ENCODE peak calls at places on chromosomes 16 and 17, in five cellular contexts. One of them, this sample, is unnamed.

GRCh38 chr17:16363749-16364536 is 10.7 kb upstream of the CENPV start:
- DNase-seq in stromal cell of bone marrow: no peak
- DNase-seq in mesothelial cell of epicardium: peak; percentile 75
- DNase-seq in activated T-cell treated with anti-CD3 and anti-CD28 coated beads for 24 hours: peak; percentile 72
- DNase-seq in stimulated activated CD4-positive, alpha-beta T cell treated with anti-CD3 and anti-CD28 coated beads, Interleukin-15, amount 100 ng/mL, for 24 hours: peak; percentile 84
- DNase-seq in this sample: peak; percentile 70

GRCh38 chr17:43832168-43832975 is 574 bp downstream of the MPP3 start:
- DNase-seq in stromal cell of bone marrow: peak; percentile 49
- DNase-seq in mesothelial cell of epicardium: no peak
- DNase-seq in activated T-cell treated with anti-CD3 and anti-CD28 coated beads for 24 hours: no peak
- DNase-seq in stimulated activated CD4-positive, alpha-beta T cell treated with anti-CD3 and anti-CD28 coated beads, Interleukin-15, amount 100 ng/mL, for 24 hours: peak; percentile 46
- DNase-seq in this sample: no peak

GRCh38 chr17:3765981-3766380 is 35.0 kb downstream of the ITGAE start:
- DNase-seq in stromal cell of bone marrow: no peak
- DNase-seq in mesothelial cell of epicardium: no peak
- DNase-seq in activated T-cell treated with anti-CD3 and anti-CD28 coated beads for 24 hours: no peak
- DNase-seq in stimulated activated CD4-positive, alpha-beta T cell treated with anti-CD3 and anti-CD28 coated beads, Interleukin-15, amount 100 ng/mL, for 24 hours: no peak
- DNase-seq in this sample: no peak

GRCh38 chr17:55466671-55467070 is 44.6 kb downstream of the SMIM36 start:
- DNase-seq in stromal cell of bone marrow: no peak
- DNase-seq in mesothelial cell of epicardium: no peak
- DNase-seq in activated T-cell treated with anti-CD3 and anti-CD28 coated beads for 24 hours: no peak
- DNase-seq in stimulated activated CD4-positive, alpha-beta T cell treated with anti-CD3 and anti-CD28 coated beads, Interleukin-15, amount 100 ng/mL, for 24 hours: no peak
- DNase-seq in this sample: peak; percentile 34

GRCh38 chr17:14101976-14102375 is 32.7 kb downstream of the COX10 start:
- DNase-seq in stromal cell of bone marrow: no peak
- DNase-seq in mesothelial cell of epicardium: no peak
- DNase-seq in activated T-cell treated with anti-CD3 and anti-CD28 coated beads for 24 hours: no peak
- DNase-seq in stimulated activated CD4-positive, alpha-beta T cell treated with anti-CD3 and anti-CD28 coated beads, Interleukin-15, amount 100 ng/mL, for 24 hours: no peak
- DNase-seq in this sample: no peak

GRCh38 chr17:48497103-48497502 is 33.7 kb downstream of the HOXB1 start:
- DNase-seq in stromal cell of bone marrow: no peak
- DNase-seq in mesothelial cell of epicardium: no peak
- DNase-seq in activated T-cell treated with anti-CD3 and anti-CD28 coated beads for 24 hours: no peak
- DNase-seq in stimulated activated CD4-positive, alpha-beta T cell treated with anti-CD3 and anti-CD28 coated beads, Interleukin-15, amount 100 ng/mL, for 24 hours: no peak
- DNase-seq in this sample: no peak

GRCh38 chr17:9021985-9022552 is 759 bp downstream of the NTN1 start:
- DNase-seq in stromal cell of bone marrow: no peak
- DNase-seq in mesothelial cell of epicardium: peak; percentile 59
- DNase-seq in activated T-cell treated with anti-CD3 and anti-CD28 coated beads for 24 hours: no peak
- DNase-seq in stimulated activated CD4-positive, alpha-beta T cell treated with anti-CD3 and anti-CD28 coated beads, Interleukin-15, amount 100 ng/mL, for 24 hours: peak; percentile 35
- DNase-seq in this sample: peak; percentile 29

GRCh38 chr16:79716645-79717323 is 116.2 kb upstream of the MAF start:
- DNase-seq in stromal cell of bone marrow: no peak
- DNase-seq in mesothelial cell of epicardium: no peak
- DNase-seq in activated T-cell treated with anti-CD3 and anti-CD28 coated beads for 24 hours: no peak
- DNase-seq in stimulated activated CD4-positive, alpha-beta T cell treated with anti-CD3 and anti-CD28 coated beads, Interleukin-15, amount 100 ng/mL, for 24 hours: no peak
- DNase-seq in this sample: no peak

GRCh38 chr17:49365667-49366066 is 3.6 kb upstream of the ZNF652 start:
- DNase-seq in stromal cell of bone marrow: no peak
- DNase-seq in mesothelial cell of epicardium: no peak
- DNase-seq in activated T-cell treated with anti-CD3 and anti-CD28 coated beads for 24 hours: no peak
- DNase-seq in stimulated activated CD4-positive, alpha-beta T cell treated with anti-CD3 and anti-CD28 coated beads, Interleukin-15, amount 100 ng/mL, for 24 hours: peak; percentile 42
- DNase-seq in this sample: peak; percentile 83

GRCh38 chr17:44149750-44150329 is 8.1 kb downstream of the HROB start:
- DNase-seq in stromal cell of bone marrow: no peak
- DNase-seq in mesothelial cell of epicardium: no peak
- DNase-seq in activated T-cell treated with anti-CD3 and anti-CD28 coated beads for 24 hours: no peak
- DNase-seq in stimulated activated CD4-positive, alpha-beta T cell treated with anti-CD3 and anti-CD28 coated beads, Interleukin-15, amount 100 ng/mL, for 24 hours: no peak
- DNase-seq in this sample: no peak

GRCh38 chr16:87855852-87856715 is 13.2 kb downstream of the SLC7A5 start:
- DNase-seq in stromal cell of bone marrow: peak; percentile 50
- DNase-seq in mesothelial cell of epicardium: no peak
- DNase-seq in activated T-cell treated with anti-CD3 and anti-CD28 coated beads for 24 hours: no peak
- DNase-seq in stimulated activated CD4-positive, alpha-beta T cell treated with anti-CD3 and anti-CD28 coated beads, Interleukin-15, amount 100 ng/mL, for 24 hours: no peak
- DNase-seq in this sample: no peak

GRCh38 chr16:89197633-89198416 is 2.5 kb downstream of the SLC22A31 start:
- DNase-seq in stromal cell of bone marrow: no peak
- DNase-seq in mesothelial cell of epicardium: no peak
- DNase-seq in activated T-cell treated with anti-CD3 and anti-CD28 coated beads for 24 hours: no peak
- DNase-seq in stimulated activated CD4-positive, alpha-beta T cell treated with anti-CD3 and anti-CD28 coated beads, Interleukin-15, amount 100 ng/mL, for 24 hours: no peak
- DNase-seq in this sample: no peak

GRCh38 chr17:71764507-71764906 is 356.3 kb upstream of the SOX9 start:
- DNase-seq in stromal cell of bone marrow: no peak
- DNase-seq in mesothelial cell of epicardium: no peak
- DNase-seq in activated T-cell treated with anti-CD3 and anti-CD28 coated beads for 24 hours: no peak
- DNase-seq in stimulated activated CD4-positive, alpha-beta T cell treated with anti-CD3 and anti-CD28 coated beads, Interleukin-15, amount 100 ng/mL, for 24 hours: no peak
- DNase-seq in this sample: peak; percentile 39

GRCh38 chr16:84507011-84507982 is 2.8 kb upstream of the MEAK7 start:
- DNase-seq in stromal cell of bone marrow: no peak
- DNase-seq in mesothelial cell of epicardium: no peak
- DNase-seq in activated T-cell treated with anti-CD3 and anti-CD28 coated beads for 24 hours: no peak
- DNase-seq in stimulated activated CD4-positive, alpha-beta T cell treated with anti-CD3 and anti-CD28 coated beads, Interleukin-15, amount 100 ng/mL, for 24 hours: peak; percentile 54
- DNase-seq in this sample: no peak

GRCh38 chr17:2393954-2394749 is 6.7 kb downstream of the MNT start:
- DNase-seq in stromal cell of bone marrow: no peak
- DNase-seq in mesothelial cell of epicardium: no peak
- DNase-seq in activated T-cell treated with anti-CD3 and anti-CD28 coated beads for 24 hours: no peak
- DNase-seq in stimulated activated CD4-positive, alpha-beta T cell treated with anti-CD3 and anti-CD28 coated beads, Interleukin-15, amount 100 ng/mL, for 24 hours: no peak
- DNase-seq in this sample: peak; percentile 19

GRCh38 chr17:3256575-3256974 is 41.6 kb downstream of the OR3A1 start:
- DNase-seq in stromal cell of bone marrow: no peak
- DNase-seq in mesothelial cell of epicardium: no peak
- DNase-seq in activated T-cell treated with anti-CD3 and anti-CD28 coated beads for 24 hours: no peak
- DNase-seq in stimulated activated CD4-positive, alpha-beta T cell treated with anti-CD3 and anti-CD28 coated beads, Interleukin-15, amount 100 ng/mL, for 24 hours: no peak
- DNase-seq in this sample: no peak

GRCh38 chr16:54099627-54100026 is 187.0 kb downstream of the IRX3 start:
- DNase-seq in stromal cell of bone marrow: no peak
- DNase-seq in mesothelial cell of epicardium: no peak
- DNase-seq in activated T-cell treated with anti-CD3 and anti-CD28 coated beads for 24 hours: no peak
- DNase-seq in stimulated activated CD4-positive, alpha-beta T cell treated with anti-CD3 and anti-CD28 coated beads, Interleukin-15, amount 100 ng/mL, for 24 hours: no peak
- DNase-seq in this sample: no peak

GRCh38 chr17:29572691-29573557 is 4.4 kb downstream of the TP53I13 start:
- DNase-seq in stromal cell of bone marrow: no peak
- DNase-seq in mesothelial cell of epicardium: peak; percentile 67
- DNase-seq in activated T-cell treated with anti-CD3 and anti-CD28 coated beads for 24 hours: no peak
- DNase-seq in stimulated activated CD4-positive, alpha-beta T cell treated with anti-CD3 and anti-CD28 coated beads, Interleukin-15, amount 100 ng/mL, for 24 hours: peak; percentile 75
- DNase-seq in this sample: peak; percentile 65

GRCh38 chr16:30356401-30357084 is 1.4 kb upstream of the CD2BP2 start:
- DNase-seq in stromal cell of bone marrow: no peak
- DNase-seq in mesothelial cell of epicardium: no peak
- DNase-seq in activated T-cell treated with anti-CD3 and anti-CD28 coated beads for 24 hours: no peak
- DNase-seq in stimulated activated CD4-positive, alpha-beta T cell treated with anti-CD3 and anti-CD28 coated beads, Interleukin-15, amount 100 ng/mL, for 24 hours: no peak
- DNase-seq in this sample: peak; percentile 72

GRCh38 chr16:78317871-78318270 is 218.4 kb downstream of the WWOX start:
- DNase-seq in stromal cell of bone marrow: no peak
- DNase-seq in mesothelial cell of epicardium: no peak
- DNase-seq in activated T-cell treated with anti-CD3 and anti-CD28 coated beads for 24 hours: no peak
- DNase-seq in stimulated activated CD4-positive, alpha-beta T cell treated with anti-CD3 and anti-CD28 coated beads, Interleukin-15, amount 100 ng/mL, for 24 hours: no peak
- DNase-seq in this sample: no peak

GRCh38 chr17:60825351-60825750 is 147.7 kb downstream of the BCAS3 start:
- DNase-seq in stromal cell of bone marrow: no peak
- DNase-seq in mesothelial cell of epicardium: no peak
- DNase-seq in activated T-cell treated with anti-CD3 and anti-CD28 coated beads for 24 hours: no peak
- DNase-seq in stimulated activated CD4-positive, alpha-beta T cell treated with anti-CD3 and anti-CD28 coated beads, Interleukin-15, amount 100 ng/mL, for 24 hours: no peak
- DNase-seq in this sample: no peak

GRCh38 chr17:19513897-19514488 is 19.7 kb upstream of the SLC47A1 start:
- DNase-seq in stromal cell of bone marrow: peak; percentile 50
- DNase-seq in mesothelial cell of epicardium: peak; percentile 74
- DNase-seq in activated T-cell treated with anti-CD3 and anti-CD28 coated beads for 24 hours: peak; percentile 50
- DNase-seq in stimulated activated CD4-positive, alpha-beta T cell treated with anti-CD3 and anti-CD28 coated beads, Interleukin-15, amount 100 ng/mL, for 24 hours: peak; percentile 71
- DNase-seq in this sample: peak; percentile 66

GRCh38 chr17:18070861-18071340 is 16.8 kb upstream of the DRG2 start:
- DNase-seq in stromal cell of bone marrow: peak; percentile 45
- DNase-seq in mesothelial cell of epicardium: no peak
- DNase-seq in activated T-cell treated with anti-CD3 and anti-CD28 coated beads for 24 hours: no peak
- DNase-seq in stimulated activated CD4-positive, alpha-beta T cell treated with anti-CD3 and anti-CD28 coated beads, Interleukin-15, amount 100 ng/mL, for 24 hours: no peak
- DNase-seq in this sample: peak; percentile 33

GRCh38 chr17:3012926-3013581 is 50.4 kb downstream of the OR1D5 start:
- DNase-seq in stromal cell of bone marrow: no peak
- DNase-seq in mesothelial cell of epicardium: peak; percentile 71
- DNase-seq in activated T-cell treated with anti-CD3 and anti-CD28 coated beads for 24 hours: peak; percentile 39
- DNase-seq in stimulated activated CD4-positive, alpha-beta T cell treated with anti-CD3 and anti-CD28 coated beads, Interleukin-15, amount 100 ng/mL, for 24 hours: peak; percentile 70
- DNase-seq in this sample: peak; percentile 66

GRCh38 chr17:48486557-48486956 is 44.3 kb downstream of the HOXB1 start:
- DNase-seq in stromal cell of bone marrow: peak; percentile 97
- DNase-seq in mesothelial cell of epicardium: no peak
- DNase-seq in activated T-cell treated with anti-CD3 and anti-CD28 coated beads for 24 hours: no peak
- DNase-seq in stimulated activated CD4-positive, alpha-beta T cell treated with anti-CD3 and anti-CD28 coated beads, Interleukin-15, amount 100 ng/mL, for 24 hours: no peak
- DNase-seq in this sample: no peak

GRCh38 chr17:51152766-51153209 is 571 bp upstream of the NME1 start:
- DNase-seq in stromal cell of bone marrow: peak; percentile 18
- DNase-seq in mesothelial cell of epicardium: no peak
- DNase-seq in activated T-cell treated with anti-CD3 and anti-CD28 coated beads for 24 hours: no peak
- DNase-seq in stimulated activated CD4-positive, alpha-beta T cell treated with anti-CD3 and anti-CD28 coated beads, Interleukin-15, amount 100 ng/mL, for 24 hours: no peak
- DNase-seq in this sample: no peak

GRCh38 chr17:71217769-71218168 is 903.1 kb upstream of the SOX9 start:
- DNase-seq in stromal cell of bone marrow: no peak
- DNase-seq in mesothelial cell of epicardium: no peak
- DNase-seq in activated T-cell treated with anti-CD3 and anti-CD28 coated beads for 24 hours: no peak
- DNase-seq in stimulated activated CD4-positive, alpha-beta T cell treated with anti-CD3 and anti-CD28 coated beads, Interleukin-15, amount 100 ng/mL, for 24 hours: no peak
- DNase-seq in this sample: no peak

GRCh38 chr17:20206591-20206990 is 197.4 kb downstream of the SPECC1 start:
- DNase-seq in stromal cell of bone marrow: peak; percentile 78
- DNase-seq in mesothelial cell of epicardium: no peak
- DNase-seq in activated T-cell treated with anti-CD3 and anti-CD28 coated beads for 24 hours: no peak
- DNase-seq in stimulated activated CD4-positive, alpha-beta T cell treated with anti-CD3 and anti-CD28 coated beads, Interleukin-15, amount 100 ng/mL, for 24 hours: no peak
- DNase-seq in this sample: no peak

GRCh38 chr16:11315499-11315898 is 29.8 kb upstream of the RMI2 start:
- DNase-seq in stromal cell of bone marrow: no peak
- DNase-seq in mesothelial cell of epicardium: peak; percentile 62
- DNase-seq in activated T-cell treated with anti-CD3 and anti-CD28 coated beads for 24 hours: no peak
- DNase-seq in stimulated activated CD4-positive, alpha-beta T cell treated with anti-CD3 and anti-CD28 coated beads, Interleukin-15, amount 100 ng/mL, for 24 hours: no peak
- DNase-seq in this sample: no peak

GRCh38 chr17:74962622-74963394 is 9.8 kb downstream of the HID1 start:
- DNase-seq in stromal cell of bone marrow: no peak
- DNase-seq in mesothelial cell of epicardium: no peak
- DNase-seq in activated T-cell treated with anti-CD3 and anti-CD28 coated beads for 24 hours: no peak
- DNase-seq in stimulated activated CD4-positive, alpha-beta T cell treated with anti-CD3 and anti-CD28 coated beads, Interleukin-15, amount 100 ng/mL, for 24 hours: no peak
- DNase-seq in this sample: no peak

GRCh38 chr17:59154721-59155438 is at the start of gene SKA2:
- DNase-seq in stromal cell of bone marrow: no peak
- DNase-seq in mesothelial cell of epicardium: peak; percentile 97
- DNase-seq in activated T-cell treated with anti-CD3 and anti-CD28 coated beads for 24 hours: peak; percentile 98
- DNase-seq in stimulated activated CD4-positive, alpha-beta T cell treated with anti-CD3 and anti-CD28 coated beads, Interleukin-15, amount 100 ng/mL, for 24 hours: peak; percentile 97
- DNase-seq in this sample: no peak

This sample was measured in RPMI8226.